ENCODE peak calls at places on chromosomes 7 and 10, in seven cellular contexts. B, L, J, A, E, X and I are unnamed samples.

GRCh38 chr7:27890205-27890849 is 150.4 kb downstream of the TAX1BP1 start:
- DNase-seq in B (no peak), L (no peak), J (no peak), A (no peak), E (no peak), X (no peak), I (no peak)

GRCh38 chr7:129719980-129720732 is 108.6 kb downstream of the NRF1 start:
- DNase-seq in B (peak; percentile 10), L (no peak), J (no peak), A (no peak), E (no peak), X (no peak), I (no peak)

GRCh38 chr10:995559-995926 is 7.3 kb downstream of the GTPBP4 start:
- DNase-seq in B (no peak), L (no peak), J (no peak), A (no peak), E (no peak), X (no peak), I (no peak)

GRCh38 chr7:118502235-118502634 is 277.7 kb downstream of the ANKRD7 start:
- DNase-seq in B (no peak), L (no peak), J (no peak), A (no peak), E (no peak), X (no peak), I (no peak)

GRCh38 chr7:50666124-50666496 is 100.9 kb upstream of the DDC start:
- DNase-seq in B (no peak), L (no peak), J (no peak), A (no peak), E (no peak), X (no peak), I (no peak)

GRCh38 chr10:93379366-93380042 is 102.6 kb downstream of the MYOF start:
- DNase-seq in B (peak; percentile 63), L (no peak), J (no peak), A (no peak), E (no peak), X (no peak), I (no peak)

GRCh38 chr7:133051066-133051465 is 30.8 kb downstream of the CHCHD3 start:
- DNase-seq in B (peak; percentile 55), L (no peak), J (no peak), A (no peak), E (no peak), X (no peak), I (no peak)

GRCh38 chr7:15508258-15508657 is 53.6 kb downstream of the AGMO start:
- DNase-seq in B (peak; percentile 22), L (no peak), J (no peak), A (no peak), E (no peak), X (no peak), I (no peak)

GRCh38 chr7:87712571-87712970 is 84.4 kb downstream of the RUNDC3B start:
- DNase-seq in B (no peak), L (no peak), J (no peak), A (no peak), E (no peak), X (no peak), I (no peak)

GRCh38 chr10:85420501-85421191 is 945.9 kb downstream of the GRID1 start:
- DNase-seq in B (no peak), L (no peak), J (no peak), A (no peak), E (no peak), X (no peak), I (no peak)

GRCh38 chr10:110758898-110759297 is 112.8 kb upstream of the PDCD4 start:
- DNase-seq in B (no peak), L (no peak), J (no peak), A (no peak), E (no peak), X (peak; percentile 42), I (no peak)

GRCh38 chr7:12030116-12030515 is 181.0 kb upstream of the TMEM106B start:
- DNase-seq in B (no peak), L (no peak), J (no peak), A (no peak), E (no peak), X (no peak), I (no peak)

GRCh38 chr10:28595618-28596017 is 62.7 kb downstream of the WAC start:
- DNase-seq in B (no peak), L (no peak), J (no peak), A (no peak), E (no peak), X (no peak), I (no peak)

GRCh38 chr7:25669954-25670841 is 441.9 kb upstream of the NPVF start:
- DNase-seq in B (peak; percentile 57), L (no peak), J (no peak), A (no peak), E (no peak), X (no peak), I (no peak)

GRCh38 chr7:450741-451140 is 68.9 kb downstream of the PDGFA start:
- DNase-seq in B (no peak), L (no peak), J (no peak), A (peak; percentile 39), E (no peak), X (no peak), I (no peak)

GRCh38 chr7:20343954-20344353 is 13.3 kb downstream of the ITGB8 start:
- DNase-seq in B (no peak), L (no peak), J (no peak), A (no peak), E (no peak), X (no peak), I (no peak)

GRCh38 chr7:143003393-143004051 is 23.4 kb downstream of the OR9A2 start:
- DNase-seq in B (peak; percentile 63), L (no peak), J (peak; percentile 38), A (no peak), E (peak; percentile 59), X (no peak), I (no peak)

GRCh38 chr7:29337628-29338116 is 143.1 kb downstream of the CHN2 start:
- DNase-seq in B (no peak), L (no peak), J (no peak), A (no peak), E (peak; percentile 70), X (no peak), I (no peak)

GRCh38 chr7:22586806-22587180 is 86.8 kb upstream of the STEAP1B start:
- DNase-seq in B (peak; percentile 78), L (no peak), J (peak; percentile 67), A (no peak), E (no peak), X (no peak), I (no peak)

DNA sequence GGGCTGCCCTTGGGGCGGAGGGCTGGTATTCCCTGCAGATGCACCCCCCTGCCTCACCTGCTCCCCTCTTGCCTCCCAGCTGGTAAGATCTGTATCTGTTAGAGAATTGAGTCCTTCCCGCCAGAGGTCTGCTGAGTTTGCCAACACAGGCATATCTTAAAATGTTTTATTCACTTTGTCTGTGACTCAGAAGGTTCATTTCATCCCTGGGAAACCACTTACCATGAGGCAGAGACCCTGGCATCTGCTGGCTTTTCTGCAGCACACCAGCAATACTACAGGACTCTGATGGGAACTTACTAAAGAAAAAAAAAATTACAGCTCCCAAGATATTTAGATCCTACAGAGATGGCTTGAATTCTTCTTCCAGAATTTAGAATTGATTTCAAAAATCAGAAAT is 131.3 kb downstream of the PLPP4 start:
- DNase-seq in B (no peak), L (no peak), J (no peak), A (no peak), E (no peak), X (no peak), I (no peak)
- TF ChIP-seq CTCF in B (no peak), L (no peak), J (no peak), A (no peak), E (no peak), X (no peak), I (no peak)

GRCh38 chr10:32187686-32188085 is 131.5 kb upstream of the KIF5B start:
- DNase-seq in B (no peak), L (no peak), J (no peak), A (no peak), E (no peak), X (no peak), I (no peak)

GRCh38 chr10:32189400-32190084 is 133.3 kb upstream of the KIF5B start:
- DNase-seq in B (peak; percentile 42), L (no peak), J (peak; percentile 43), A (no peak), E (no peak), X (no peak), I (no peak)

GRCh38 chr10:32190890-32191491 is 134.8 kb upstream of the KIF5B start:
- DNase-seq in B (peak; percentile 57), L (no peak), J (no peak), A (no peak), E (no peak), X (no peak), I (no peak)
- TF ChIP-seq CTCF in B (peak; percentile 67), L (peak; percentile 82), J (peak; percentile 76), A (peak; percentile 78), E (peak; percentile 92), X (peak; percentile 53), I (no peak)

DNA sequence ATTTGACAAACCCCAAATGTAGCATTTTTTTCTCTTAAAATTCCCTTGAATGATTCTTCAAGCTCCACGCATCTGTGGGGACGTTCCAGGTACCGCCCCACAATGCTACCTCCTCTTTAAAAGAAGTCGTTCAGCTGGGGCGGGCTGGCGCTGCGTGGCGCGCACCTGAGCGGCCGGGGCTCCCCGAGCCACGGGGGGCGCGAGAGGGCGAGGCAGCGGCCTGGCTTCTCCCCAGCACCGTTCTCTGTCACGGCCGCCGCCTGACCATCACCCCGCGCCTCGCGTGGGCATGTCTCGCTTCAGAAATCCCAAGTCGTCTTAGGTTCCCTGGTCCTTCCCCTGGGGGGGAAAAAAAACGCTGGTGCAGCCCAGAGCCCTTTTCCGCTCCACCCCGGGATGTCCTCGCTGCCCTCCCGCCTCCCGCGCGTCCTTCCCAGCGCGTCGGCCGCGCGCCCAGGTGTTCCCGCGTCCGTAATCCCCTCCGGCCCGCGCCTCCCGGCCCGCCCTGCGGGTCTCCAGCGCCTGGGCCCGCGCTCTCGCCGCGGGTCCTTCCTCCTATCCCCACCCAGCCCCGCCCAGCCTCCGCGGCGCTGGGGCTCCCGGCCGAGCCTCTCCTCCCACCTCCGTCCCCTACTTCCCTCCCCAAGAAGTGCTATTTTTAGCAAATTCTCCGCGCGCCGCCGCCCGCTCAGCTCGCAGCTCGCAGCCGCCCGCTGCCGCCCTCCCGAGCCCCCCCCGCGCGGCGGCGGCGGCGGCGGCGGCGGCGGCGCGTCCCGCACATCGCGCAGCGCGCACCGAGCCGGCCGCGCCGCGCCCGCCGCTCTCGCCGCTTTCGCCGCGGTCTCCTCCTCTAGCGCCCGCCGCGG is 58.8 kb upstream of the PRPS1L1 start:
- DNase-seq in B (no peak), L (no peak), J (no peak), A (peak; percentile 50), E (no peak), X (no peak), I (peak; percentile 20)
- TF ChIP-seq CTCF in B (no peak), L (peak; percentile 27), J (no peak), A (peak; percentile 25), E (no peak), X (no peak), I (no peak)

GRCh38 chr10:71320592-71320991 is 1.5 kb downstream of the SLC29A3 start:
- DNase-seq in B (no peak), L (no peak), J (no peak), A (no peak), E (no peak), X (no peak), I (no peak)
- TF ChIP-seq CTCF in B (no peak), L (no peak), J (no peak), A (no peak), E (no peak), X (no peak), I (no peak)

GRCh38 chr7:155570171-155570958 is 24.0 kb upstream of the CNPY1 start:
- DNase-seq in B (no peak), L (no peak), J (no peak), A (no peak), E (no peak), X (no peak), I (no peak)
- TF ChIP-seq CTCF in B (no peak), L (no peak), J (no peak), A (no peak), E (no peak), X (no peak), I (no peak)

GRCh38 chr7:110521357-110521756 is 569.6 kb upstream of the LRRN3 start:
- DNase-seq in B (no peak), L (no peak), J (no peak), A (no peak), E (no peak), X (no peak), I (no peak)
- TF ChIP-seq CTCF in B (no peak), L (no peak), J (no peak), A (no peak), E (no peak), X (no peak), I (no peak)